ENCODE peak calls at places on chromosomes 2 and 18, in six cellular contexts. L is mesothelial cell of epicardium; N is left lung; T is stomach; P is activated CD4-positive, alpha-beta T cell treated with anti-CD3 and anti-CD28 coated beads, Interleukin-2, amount 50 U/mL, for 4 hours; Z is Kasumi-1. Y is an unnamed sample.

GRCh38 chr2:170022692-170023091 is 155.3 kb upstream of the MYO3B start:
- DNase-seq in L (no peak), N (no peak), T (no peak), P (no peak), Z (no peak), Y (peak; percentile 85)

GRCh38 chr2:102620367-102620766 is 1.0 kb downstream of the SLC9A2 start:
- DNase-seq in L (no peak), N (no peak), T (peak; percentile 68), P (no peak), Z (no peak), Y (no peak)

GRCh38 chr2:98637401-98638144 is 29.2 kb downstream of the UNC50 start:
- DNase-seq in L (no peak), N (no peak), T (no peak), P (peak; percentile 20), Z (no peak), Y (no peak)

GRCh38 chr2:15660491-15661294 is 69.0 kb downstream of the DDX1 start:
- DNase-seq in L (no peak), N (no peak), T (no peak), P (no peak), Z (no peak), Y (no peak)

GRCh38 chr2:217743407-217743806 is 259.4 kb downstream of the TNS1 start:
- DNase-seq in L (no peak), N (no peak), T (no peak), P (no peak), Z (no peak), Y (no peak)

GRCh38 chr2:226215902-226216503 is 583.6 kb downstream of the IRS1 start:
- DNase-seq in L (peak; percentile 36), N (peak; percentile 39), T (peak; percentile 77), P (peak; percentile 50), Z (peak; percentile 67), Y (peak; percentile 72)

GRCh38 chr2:42567389-42567788 is 1.0 kb upstream of the MTA3 start:
- DNase-seq in L (no peak), N (no peak), T (no peak), P (no peak), Z (no peak), Y (peak; percentile 26)

GRCh38 chr18:70181015-70181414 is 24.5 kb downstream of the RTTN start:
- DNase-seq in L (no peak), N (no peak), T (no peak), P (no peak), Z (no peak), Y (peak; percentile 91)

GRCh38 chr2:128155970-128156369 is 65.0 kb downstream of the UGGT1 start:
- DNase-seq in L (no peak), N (no peak), T (no peak), P (no peak), Z (no peak), Y (no peak)

GRCh38 chr18:21652073-21652472 is 40.0 kb downstream of the SNRPD1 start:
- DNase-seq in L (no peak), N (no peak), T (no peak), P (no peak), Z (no peak), Y (no peak)

GRCh38 chr2:183105402-183106134 is 18.7 kb upstream of the NUP35 start:
- DNase-seq in L (no peak), N (no peak), T (no peak), P (no peak), Z (no peak), Y (peak; percentile 62)

GRCh38 chr2:150697596-150697995 is 210.1 kb upstream of the RND3 start:
- DNase-seq in L (no peak), N (no peak), T (no peak), P (no peak), Z (no peak), Y (no peak)

GRCh38 chr2:180472133-180472532 is 465.0 kb upstream of the CWC22 start:
- DNase-seq in L (no peak), N (no peak), T (no peak), P (no peak), Z (no peak), Y (peak; percentile 29)